ENCODE peak calls at places on chromosomes 12 and 14, in six cellular contexts. E is right lobe of liver, H is adrenal gland, L is body of pancreas, S is stomach, K is IMR-90. I is an unnamed sample.

GRCh38 chr12:208813-209212 is 5.1 kb downstream of the SLC6A12 start:
- DNase-seq in E (no peak), H (no peak), L (no peak), S (no peak), K (no peak), I (no peak)

GRCh38 chr14:72894623-72895378 is 900 bp upstream of the DPF3 start:
- DNase-seq in E (peak; percentile 63), H (peak; percentile 57), L (peak; percentile 44), S (no peak), K (no peak), I (peak; percentile 52)

GRCh38 chr14:24330973-24331674 is 3.7 kb downstream of the ADCY4 start:
- DNase-seq in E (no peak), H (no peak), L (no peak), S (no peak), K (no peak), I (no peak)

GRCh38 chr12:130013771-130014484 is 110.1 kb upstream of the TMEM132D start:
- DNase-seq in E (no peak), H (peak; percentile 57), L (peak; percentile 57), S (peak; percentile 40), K (no peak), I (peak; percentile 31)

GRCh38 chr14:68263563-68264350 is 444.2 kb downstream of the RAD51B start:
- DNase-seq in E (no peak), H (no peak), L (no peak), S (no peak), K (peak; percentile 53), I (no peak)

GRCh38 chr12:85866929-85867776 is 6.9 kb upstream of the NTS start:
- DNase-seq in E (no peak), H (peak; percentile 65), L (peak; percentile 61), S (no peak), K (peak; percentile 61), I (no peak)

GRCh38 chr12:25692115-25693035 is 139.3 kb upstream of the LMNTD1 start:
- DNase-seq in E (no peak), H (no peak), L (peak; percentile 28), S (no peak), K (no peak), I (no peak)

GRCh38 chr12:55974308-55974724 is 438 bp downstream of the RAB5B start:
- DNase-seq in E (no peak), H (peak; percentile 82), L (peak; percentile 74), S (peak; percentile 54), K (peak; percentile 45), I (peak; percentile 42)

GRCh38 chr12:82299617-82300016 is 58.6 kb downstream of the CCDC59 start:
- DNase-seq in E (no peak), H (no peak), L (no peak), S (no peak), K (no peak), I (no peak)

GRCh38 chr12:57793920-57794319 is 11.3 kb downstream of the TSFM start:
- DNase-seq in E (no peak), H (no peak), L (no peak), S (no peak), K (peak; percentile 90), I (peak; percentile 40)

GRCh38 chr12:26271024-26271423 is 75.7 kb downstream of the SSPN start:
- DNase-seq in E (no peak), H (no peak), L (no peak), S (no peak), K (peak; percentile 50), I (no peak)

GRCh38 chr12:56763753-56764657 is 881 bp downstream of the HSD17B6 start:
- DNase-seq in E (no peak), H (no peak), L (no peak), S (no peak), K (peak; percentile 82), I (no peak)

GRCh38 chr12:124920353-124920935 is 6.0 kb upstream of the UBC start:
- DNase-seq in E (no peak), H (no peak), L (no peak), S (no peak), K (no peak), I (no peak)

GRCh38 chr14:31263485-31264133 is 56.0 kb upstream of the HECTD1 start:
- DNase-seq in E (peak; percentile 55), H (peak; percentile 79), L (peak; percentile 47), S (peak; percentile 54), K (peak; percentile 100), I (peak; percentile 67)

GRCh38 chr14:70619708-70620107 is 19.3 kb upstream of the MED6 start:
- DNase-seq in E (no peak), H (no peak), L (no peak), S (no peak), K (no peak), I (no peak)

GRCh38 chr14:24673534-24674203 is 39.7 kb upstream of the GZMB start:
- DNase-seq in E (no peak), H (no peak), L (peak; percentile 14), S (no peak), K (no peak), I (no peak)

GRCh38 chr12:57519758-57520007 is 631 bp downstream of the DDIT3 start:
- DNase-seq in E (no peak), H (no peak), L (no peak), S (no peak), K (no peak), I (no peak)

GRCh38 chr12:34287986-34288962 is 266.0 kb downstream of the ALG10 start:
- DNase-seq in E (no peak), H (peak; percentile 24), L (no peak), S (no peak), K (no peak), I (no peak)

GRCh38 chr12:6959376-6960290 is 8.5 kb downstream of the PTPN6 start:
- DNase-seq in E (peak; percentile 51), H (peak; percentile 60), L (no peak), S (no peak), K (no peak), I (no peak)

GRCh38 chr12:58465418-58465817 is 454.9 kb downstream of the LRIG3 start:
- DNase-seq in E (no peak), H (no peak), L (no peak), S (no peak), K (peak; percentile 18), I (no peak)

GRCh38 chr14:88166616-88167015 is 156.5 kb downstream of the KCNK10 start:
- DNase-seq in E (no peak), H (no peak), L (no peak), S (no peak), K (peak; percentile 11), I (no peak)

GRCh38 chr14:84343637-84344036 is 1186.3 kb upstream of the FLRT2 start:
- DNase-seq in E (no peak), H (no peak), L (no peak), S (no peak), K (peak; percentile 70), I (no peak)

GRCh38 chr14:23300687-23301223 is 1.9 kb downstream of the PPP1R3E start:
- DNase-seq in E (peak; percentile 62), H (peak; percentile 82), L (peak; percentile 35), S (no peak), K (peak; percentile 13), I (peak; percentile 26)

GRCh38 chr12:106126441-106127288 is 12.1 kb downstream of the NUAK1 start:
- DNase-seq in E (no peak), H (no peak), L (no peak), S (no peak), K (peak; percentile 80), I (no peak)

GRCh38 chr14:104283197-104284106 is 145.1 kb downstream of the KIF26A start:
- DNase-seq in E (peak; percentile 66), H (peak; percentile 29), L (no peak), S (no peak), K (no peak), I (no peak)
- TF ChIP-seq POLR2A in E (no peak), H (no peak), L (no peak), S (no peak), K (no peak), I (no peak)

GRCh38 chr12:108724890-108725151 is 6.5 kb downstream of the CORO1C start:
- DNase-seq in E (no peak), H (no peak), L (no peak), S (no peak), K (no peak), I (no peak)
- TF ChIP-seq POLR2A in E (no peak), H (no peak), L (no peak), S (no peak), K (peak; percentile 13), I (no peak)

DNA sequence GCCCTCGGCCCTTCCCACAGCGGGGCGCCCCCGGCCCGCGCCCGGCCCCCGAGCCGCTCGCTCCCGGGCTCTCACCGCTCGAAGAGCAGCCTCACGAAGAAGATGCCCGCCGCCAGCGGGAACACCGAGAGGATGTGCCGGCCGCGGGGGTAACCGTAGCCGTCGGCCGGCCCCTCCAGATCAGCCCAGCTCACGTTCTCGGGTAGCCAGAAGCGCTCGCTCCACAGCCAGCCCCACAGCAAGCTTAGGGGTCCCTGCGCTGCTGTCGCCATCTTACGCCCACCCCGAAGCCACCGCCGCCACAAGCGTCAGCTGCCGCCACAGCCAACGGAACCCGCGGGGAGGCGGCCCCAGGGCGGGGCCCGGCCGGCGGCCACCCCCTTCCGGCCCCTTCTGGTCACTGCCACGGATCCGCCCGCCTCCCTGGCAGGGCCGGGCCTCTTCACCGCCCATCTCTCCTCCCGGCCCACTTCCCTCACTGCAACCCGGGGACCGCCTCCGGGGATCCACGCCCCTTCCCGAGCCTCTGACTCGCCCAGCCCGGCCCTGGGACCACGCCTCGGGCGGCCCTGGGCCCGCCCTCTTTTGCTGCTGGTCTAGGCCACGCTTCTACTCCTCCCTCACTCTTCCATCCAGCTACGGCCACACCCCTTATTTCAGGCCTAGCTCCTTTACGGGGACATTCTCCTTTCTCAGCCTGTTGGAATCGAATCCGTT is at the start of gene CERS5:
- DNase-seq in E (peak; percentile 99), H (peak; percentile 99), L (peak; percentile 99), S (peak; percentile 99), K (peak; percentile 97), I (peak; percentile 95)
- TF ChIP-seq POLR2A in E (peak; percentile 65), H (peak; percentile 32), L (peak; percentile 75), S (no peak), K (peak; percentile 93), I (peak; percentile 74)

DNA sequence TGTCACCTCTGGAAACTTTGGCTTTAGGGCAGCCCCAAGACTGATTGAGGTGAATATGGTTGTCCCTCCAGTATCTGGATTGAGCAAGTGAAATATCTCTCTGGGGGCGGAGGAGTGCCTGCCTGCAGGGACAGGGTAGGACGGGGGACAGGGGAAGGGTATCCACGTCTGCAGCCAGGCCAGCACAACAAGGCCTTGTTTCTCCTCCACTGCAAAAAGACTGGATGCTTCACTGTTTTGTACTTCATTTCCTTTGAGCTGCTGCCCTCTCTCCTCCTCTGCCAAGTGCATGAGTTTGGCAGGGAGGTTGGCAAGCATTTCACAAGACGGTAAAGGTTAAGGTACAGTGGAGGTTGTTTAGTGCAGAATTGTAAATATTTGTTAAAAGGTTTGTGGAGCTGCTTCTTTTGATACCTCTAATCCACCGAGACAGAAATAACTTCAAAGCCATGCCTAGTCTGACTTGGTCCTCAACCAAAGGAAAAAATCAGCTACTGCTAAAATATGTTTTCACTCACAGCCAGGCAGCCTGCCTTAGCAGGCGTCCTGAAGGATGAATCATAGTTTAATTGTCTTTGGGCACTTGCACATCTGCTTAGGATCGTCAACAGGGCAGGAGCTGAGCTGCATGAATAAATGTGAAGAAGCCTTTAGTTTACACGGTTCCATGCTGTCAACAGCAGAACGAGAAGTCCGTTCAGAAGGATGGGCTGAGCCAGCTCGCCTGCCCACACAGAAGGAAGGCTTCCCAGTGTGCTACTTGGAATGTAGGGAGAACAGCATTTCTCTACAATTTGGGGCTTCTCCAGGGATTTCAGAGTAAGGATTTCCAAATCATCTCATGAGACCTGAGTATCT is 269.7 kb downstream of the TTC6 start:
- DNase-seq in E (peak; percentile 81), H (no peak), L (no peak), S (peak; percentile 68), K (peak; percentile 7), I (no peak)
- TF ChIP-seq POLR2A in E (no peak), H (no peak), L (no peak), S (no peak), K (no peak), I (no peak)

I was measured in H54.